ENCODE peak calls at places on chromosome 4, in seven cellular contexts. I is stomach, R is suprapubic skin, O is HCT116, U is heart left ventricle, J is endothelial cell of umbilical vein, V is esophagus muscularis mucosa. M is an unnamed sample.

GRCh38 chr4:24988776-24989175 is 42.0 kb downstream of the LGI2 start:
- DNase-seq in I (no peak), R (no peak), O (peak; percentile 13), U (no peak), J (peak; percentile 61), V (no peak), M (no peak)

GRCh38 chr4:175411251-175411650 is 400.8 kb downstream of the GPM6A start:
- DNase-seq in I (no peak), R (no peak), O (no peak), U (no peak), J (no peak), V (no peak), M (no peak)

GRCh38 chr4:184550476-184550875 is 76.1 kb upstream of the IRF2 start:
- DNase-seq in I (no peak), R (no peak), O (no peak), U (no peak), J (no peak), V (no peak), M (no peak)

GRCh38 chr4:30840571-30840970 is 120.4 kb downstream of the PCDH7 start:
- DNase-seq in I (no peak), R (no peak), O (no peak), U (no peak), J (no peak), V (no peak), M (no peak)

GRCh38 chr4:25370242-25370641 is 6.8 kb upstream of the ANAPC4 start:
- DNase-seq in I (no peak), R (no peak), O (no peak), U (no peak), J (no peak), V (no peak), M (no peak)

GRCh38 chr4:100258675-100259074 is 68.4 kb upstream of the DDIT4L start:
- DNase-seq in I (no peak), R (no peak), O (no peak), U (no peak), J (no peak), V (no peak), M (no peak)

GRCh38 chr4:77082886-77083608 is 7.3 kb upstream of the CCNI start:
- DNase-seq in I (no peak), R (no peak), O (no peak), U (no peak), J (no peak), V (no peak), M (no peak)

GRCh38 chr4:1113311-1114009 is at the start of gene RNF212:
- DNase-seq in I (peak; percentile 32), R (no peak), O (no peak), U (no peak), J (peak; percentile 23), V (peak; percentile 42), M (peak; percentile 36)

GRCh38 chr4:112410364-112410763 is 105.6 kb downstream of the NEUROG2 start:
- DNase-seq in I (no peak), R (no peak), O (no peak), U (no peak), J (no peak), V (no peak), M (no peak)

GRCh38 chr4:52051615-52052474 is 741 bp downstream of the SPATA18 start:
- DNase-seq in I (peak; percentile 82), R (no peak), O (no peak), U (peak; percentile 68), J (peak; percentile 90), V (peak; percentile 92), M (peak; percentile 82)

GRCh38 chr4:59062970-59063369 is 1952.8 kb upstream of the IGFBP7 start:
- DNase-seq in I (no peak), R (no peak), O (no peak), U (no peak), J (no peak), V (no peak), M (no peak)

GRCh38 chr4:1523033-1523432 is 116.8 kb upstream of the NKX1-1 start:
- DNase-seq in I (no peak), R (no peak), O (no peak), U (no peak), J (no peak), V (no peak), M (no peak)

GRCh38 chr4:48578132-48578964 is 88.3 kb downstream of the ZAR1 start:
- DNase-seq in I (peak; percentile 60), R (no peak), O (peak; percentile 36), U (peak; percentile 60), J (peak; percentile 77), V (no peak), M (peak; percentile 59)

GRCh38 chr4:79445371-79445781 is 37.3 kb upstream of the GK2 start:
- DNase-seq in I (no peak), R (peak; percentile 65), O (no peak), U (no peak), J (no peak), V (no peak), M (no peak)

GRCh38 chr4:85779165-85779564 is 304.2 kb downstream of the ARHGAP24 start:
- DNase-seq in I (no peak), R (no peak), O (no peak), U (no peak), J (peak; percentile 87), V (no peak), M (no peak)

GRCh38 chr4:106353786-106354185 is 14.8 kb downstream of the GIMD1 start:
- DNase-seq in I (no peak), R (no peak), O (no peak), U (no peak), J (no peak), V (no peak), M (no peak)

GRCh38 chr4:184067931-184068554 is 149.6 kb downstream of the ENPP6 start:
- DNase-seq in I (no peak), R (no peak), O (no peak), U (no peak), J (no peak), V (no peak), M (no peak)

GRCh38 chr4:24557036-24558022 is 27.0 kb downstream of the DHX15 start:
- DNase-seq in I (no peak), R (no peak), O (peak; percentile 6), U (no peak), J (peak; percentile 27), V (no peak), M (no peak)

GRCh38 chr4:147056951-147057630 is 111.4 kb upstream of the TTC29 start:
- DNase-seq in I (no peak), R (no peak), O (no peak), U (no peak), J (peak; percentile 45), V (no peak), M (no peak)

GRCh38 chr4:54548098-54548620 is 109.6 kb upstream of the KIT start:
- DNase-seq in I (no peak), R (no peak), O (no peak), U (no peak), J (no peak), V (no peak), M (no peak)

GRCh38 chr4:54547299-54548097 is 110.3 kb upstream of the KIT start:
- DNase-seq in I (peak; percentile 45), R (no peak), O (no peak), U (no peak), J (no peak), V (no peak), M (peak; percentile 38)

GRCh38 chr4:54543088-54543795 is 114.5 kb upstream of the KIT start:
- DNase-seq in I (no peak), R (no peak), O (no peak), U (no peak), J (no peak), V (no peak), M (no peak)

GRCh38 chr4:54548831-54549460 is 108.8 kb upstream of the KIT start:
- DNase-seq in I (no peak), R (no peak), O (no peak), U (no peak), J (no peak), V (no peak), M (no peak)

DNA sequence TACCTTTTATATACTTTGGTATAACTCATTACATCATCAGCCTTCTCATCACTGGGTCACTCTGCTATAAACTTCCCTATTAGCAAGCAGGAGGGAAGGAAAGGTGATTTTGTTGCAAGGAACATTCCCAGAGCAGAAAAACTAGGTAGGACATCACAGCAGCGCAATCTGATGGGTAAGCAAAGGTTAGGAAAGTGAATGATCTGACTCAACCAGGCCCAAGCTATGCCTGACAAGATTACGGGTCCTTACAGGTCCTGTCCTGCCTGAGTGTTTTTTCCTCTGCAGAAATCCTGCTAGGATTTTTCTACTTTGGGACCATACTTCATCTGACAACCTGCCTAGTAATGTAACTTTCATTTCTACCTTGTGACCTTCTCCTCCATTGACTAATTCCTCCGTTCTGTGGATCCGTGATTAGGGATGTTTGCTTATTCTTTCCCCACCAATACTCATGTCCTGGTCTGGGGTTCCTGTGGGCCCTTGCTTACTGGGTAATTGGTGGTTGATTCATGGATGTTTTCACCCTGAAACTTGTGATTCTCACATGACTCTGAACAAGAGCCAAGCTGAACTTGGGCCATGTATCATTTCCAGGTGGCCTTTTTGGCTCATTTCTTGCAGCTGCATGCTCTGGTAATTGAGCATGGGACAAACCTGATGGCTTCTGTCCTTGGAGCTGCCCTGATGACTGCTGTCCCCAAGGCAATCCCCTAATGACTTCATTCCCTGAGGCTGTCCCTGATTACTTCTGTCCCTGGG is 111.9 kb upstream of the KIT start:
- DNase-seq in I (no peak), R (no peak), O (no peak), U (no peak), J (no peak), V (no peak), M (no peak)
- H3K27ac ChIP-seq in I (peak overlapping the region; percentile 85), R (no peak overlapping the region), O (no peak overlapping the region), U (no peak overlapping the region), J (no peak overlapping the region), V (no peak overlapping the region), M (no peak overlapping the region)

DNA sequence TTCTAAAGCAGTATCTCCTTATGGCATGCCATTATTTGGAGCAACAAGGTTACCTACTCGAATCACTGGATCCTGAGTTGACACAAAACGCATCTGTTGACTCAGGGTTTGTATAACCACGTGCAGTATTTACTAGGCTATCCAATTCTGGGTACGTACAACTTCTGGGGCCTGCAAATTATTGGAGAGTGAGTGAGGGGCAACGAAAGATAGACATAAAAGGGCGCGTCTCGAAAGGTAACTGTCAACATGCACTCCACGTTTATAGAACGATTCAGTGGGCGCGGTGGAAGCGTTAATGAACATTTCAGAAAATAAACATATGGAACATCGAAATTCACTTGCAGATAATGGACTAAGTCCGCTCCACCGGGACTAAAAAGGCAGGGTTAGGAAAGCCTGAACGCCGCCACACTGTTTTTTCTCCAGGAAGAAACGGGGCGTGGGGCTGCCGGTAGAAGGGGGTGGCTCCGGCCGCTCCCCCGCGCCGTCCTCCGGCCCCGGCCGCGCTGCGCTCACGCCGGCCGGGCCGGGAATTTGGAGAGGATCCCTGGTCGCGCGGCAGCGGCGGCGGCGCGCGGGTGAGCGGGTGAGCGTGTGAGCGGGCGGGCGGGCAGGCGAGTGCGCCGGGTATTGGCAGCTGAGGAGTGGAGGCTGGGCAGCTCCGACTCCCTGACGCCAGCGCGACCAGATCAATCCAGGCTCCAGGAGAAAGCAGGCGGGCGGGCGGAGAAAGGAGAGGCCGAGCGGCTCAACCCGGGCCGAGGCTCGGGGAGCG is at the start of gene SMAD1:
- DNase-seq in I (peak; percentile 88), R (peak; percentile 86), O (peak; percentile 57), U (peak; percentile 86), J (peak; percentile 76), V (peak; percentile 93), M (peak; percentile 86)
- TF ChIP-seq POLR2A in I (no peak), R (no peak), O (no peak), U (peak; percentile 63), J (peak; percentile 59), V (peak; percentile 62), M (peak; percentile 77)

GRCh38 chr4:169485791-169486742 is 126.3 kb downstream of the NEK1 start:
- DNase-seq in I (no peak), R (no peak), O (peak; percentile 49), U (no peak), J (peak; percentile 78), V (no peak), M (peak; percentile 26)
- H3K4me3 ChIP-seq in I (no peak overlapping the region), R (no peak overlapping the region), O (no peak overlapping the region), U (no peak overlapping the region), J (no peak overlapping the region), V (no peak overlapping the region), M (no peak overlapping the region)

GRCh38 chr4:40960926-40961325 is 211.2 kb downstream of the NSUN7 start:
- DNase-seq in I (no peak), R (no peak), O (no peak), U (no peak), J (no peak), V (no peak), M (no peak)
- H3K27ac ChIP-seq in I (no peak overlapping the region), R (no peak overlapping the region), O (no peak overlapping the region), U (no peak overlapping the region), J (no peak overlapping the region), V (no peak overlapping the region), M (no peak overlapping the region)

M was measured in transverse colon.